ENCODE peak calls at places on chromosome 4, in seven cellular contexts. U is left ventricle myocardium inferior, A is activated T-cell treated with anti-CD3 and anti-CD28 coated beads for 4 hours, O is mammary epithelial cell, K is lung microvascular endothelial cell, H is T1000, E is EH. R is an unnamed sample.

GRCh38 chr4:84691170-84691691 is 108.3 kb downstream of the CDS1 start:
- DNase-seq in U (no peak), A (no peak), O (peak), K (peak), H (peak), E (peak), R (no peak)

GRCh38 chr4:98997176-98997575 is 1.7 kb downstream of the METAP1 start:
- DNase-seq in U (no peak), A (no peak), O (peak), K (no peak), H (no peak), E (no peak), R (no peak)

GRCh38 chr4:108624263-108625056 is 4.1 kb downstream of the RPL34 start:
- DNase-seq in U (no peak), A (no peak), O (no peak), K (no peak), H (no peak), E (no peak), R (no peak)

GRCh38 chr4:82954212-82954611 is 53.7 kb downstream of the THAP9 start:
- DNase-seq in U (no peak), A (no peak), O (no peak), K (no peak), H (no peak), E (peak), R (no peak)

GRCh38 chr4:183074288-183074990 is 24.6 kb upstream of the WWC2 start:
- DNase-seq in U (no peak), A (no peak), O (no peak), K (no peak), H (no peak), E (peak), R (peak)

GRCh38 chr4:139815646-139816601 is 150.3 kb downstream of the MGST2 start:
- DNase-seq in U (peak), A (no peak), O (no peak), K (peak), H (peak), E (peak), R (no peak)

GRCh38 chr4:16056681-16057400 is 27.0 kb downstream of the PROM1 start:
- DNase-seq in U (no peak), A (no peak), O (no peak), K (peak), H (no peak), E (no peak), R (no peak)

GRCh38 chr4:79653871-79654270 is 245.8 kb upstream of the GK2 start:
- DNase-seq in U (no peak), A (no peak), O (no peak), K (no peak), H (no peak), E (no peak), R (peak)

GRCh38 chr4:158906073-158906472 is 137.2 kb downstream of the FNIP2 start:
- DNase-seq in U (no peak), A (no peak), O (no peak), K (peak), H (no peak), E (no peak), R (no peak)

GRCh38 chr4:47499705-47500104 is 14.6 kb downstream of the ATP10D start:
- DNase-seq in U (no peak), A (no peak), O (no peak), K (no peak), H (no peak), E (peak), R (no peak)

GRCh38 chr4:184487503-184487902 is 13.2 kb upstream of the IRF2 start:
- DNase-seq in U (no peak), A (no peak), O (no peak), K (no peak), H (no peak), E (no peak), R (no peak)

GRCh38 chr4:140096483-140096861 is 57.5 kb downstream of the MAML3 start:
- DNase-seq in U (no peak), A (no peak), O (no peak), K (no peak), H (no peak), E (no peak), R (no peak)

GRCh38 chr4:140609548-140610425 is 41.0 kb upstream of the UCP1 start:
- DNase-seq in U (no peak), A (no peak), O (peak), K (peak), H (no peak), E (peak), R (peak)

GRCh38 chr4:94603170-94603747 is 151.5 kb downstream of the PDLIM5 start:
- DNase-seq in U (no peak), A (no peak), O (peak), K (peak), H (no peak), E (peak), R (peak)

GRCh38 chr4:184624972-184625554 is 24.2 kb downstream of the CASP3 start:
- DNase-seq in U (no peak), A (no peak), O (no peak), K (no peak), H (no peak), E (no peak), R (no peak)

GRCh38 chr4:102780476-102781144 is 19.8 kb upstream of the MANBA start:
- DNase-seq in U (no peak), A (no peak), O (peak), K (no peak), H (no peak), E (no peak), R (peak)

GRCh38 chr4:140955528-140956094 is 177.7 kb downstream of the RNF150 start:
- DNase-seq in U (no peak), A (no peak), O (no peak), K (no peak), H (no peak), E (peak), R (no peak)

GRCh38 chr4:173328236-173328901 is 5.8 kb downstream of the HMGB2 start:
- DNase-seq in U (no peak), A (no peak), O (no peak), K (no peak), H (no peak), E (peak), R (no peak)

GRCh38 chr4:87071401-87071800 is 136.6 kb downstream of the AFF1 start:
- DNase-seq in U (no peak), A (no peak), O (no peak), K (no peak), H (no peak), E (no peak), R (peak)

GRCh38 chr4:65865489-65865888 is 195.2 kb upstream of the EPHA5 start:
- DNase-seq in U (no peak), A (no peak), O (peak), K (peak), H (no peak), E (peak), R (peak)

GRCh38 chr4:42655921-42656735 is 777 bp downstream of the ATP8A1 start:
- DNase-seq in U (peak), A (peak), O (no peak), K (peak), H (no peak), E (peak), R (no peak)

GRCh38 chr4:158605393-158605792 is 66.3 kb downstream of the C4orf46 start:
- DNase-seq in U (no peak), A (no peak), O (no peak), K (no peak), H (no peak), E (no peak), R (no peak)

GRCh38 chr4:75555294-75556164 is at the start of gene ODAPH:
- DNase-seq in U (no peak), A (no peak), O (peak), K (no peak), H (no peak), E (peak), R (peak)

GRCh38 chr4:154466336-154466735 is 25.3 kb downstream of the DCHS2 start:
- DNase-seq in U (no peak), A (no peak), O (no peak), K (no peak), H (no peak), E (no peak), R (no peak)

GRCh38 chr4:76476606-76477005 is 41.6 kb downstream of the SHROOM3 start:
- DNase-seq in U (no peak), A (no peak), O (no peak), K (no peak), H (no peak), E (peak), R (no peak)

GRCh38 chr4:155433636-155434360 is 57.0 kb upstream of the MAP9 start:
- DNase-seq in U (no peak), A (no peak), O (peak), K (peak), H (no peak), E (peak), R (peak)

GRCh38 chr4:184936071-184936470 is 82.2 kb upstream of the HELT start:
- DNase-seq in U (no peak), A (no peak), O (no peak), K (no peak), H (no peak), E (no peak), R (no peak)

GRCh38 chr4:3489451-3489962 is 26.4 kb downstream of the DOK7 start:
- DNase-seq in U (no peak), A (no peak), O (no peak), K (no peak), H (peak), E (no peak), R (no peak)

GRCh38 chr4:97104006-97104405 is 1039.3 kb downstream of the STPG2 start:
- DNase-seq in U (no peak), A (no peak), O (peak), K (no peak), H (no peak), E (no peak), R (no peak)

GRCh38 chr4:121307441-121308327 is 73.1 kb downstream of the QRFPR start:
- DNase-seq in U (no peak), A (peak), O (peak), K (peak), H (peak), E (peak), R (peak)

GRCh38 chr4:166989886-166990285 is 244.4 kb downstream of the SPOCK3 start:
- DNase-seq in U (no peak), A (no peak), O (no peak), K (no peak), H (no peak), E (no peak), R (no peak)

GRCh38 chr4:98838528-98838927 is 90.4 kb downstream of the EIF4E start:
- DNase-seq in U (no peak), A (no peak), O (no peak), K (no peak), H (no peak), E (no peak), R (no peak)

GRCh38 chr4:186483656-186484055 is 71.7 kb downstream of the MTNR1A start:
- DNase-seq in U (no peak), A (no peak), O (no peak), K (no peak), H (no peak), E (no peak), R (no peak)

GRCh38 chr4:23324291-23324690 is 565.6 kb downstream of the PPARGC1A start:
- DNase-seq in U (no peak), A (no peak), O (peak), K (no peak), H (peak), E (no peak), R (peak)

GRCh38 chr4:113049421-113050355 is at the start of gene ANK2:
- DNase-seq in U (no peak), A (no peak), O (no peak), K (no peak), H (no peak), E (peak), R (no peak)

GRCh38 chr4:16119981-16120380 is 36.2 kb upstream of the PROM1 start:
- DNase-seq in U (no peak), A (no peak), O (no peak), K (no peak), H (no peak), E (no peak), R (no peak)

GRCh38 chr4:72366601-72367000 is 202.4 kb downstream of the ADAMTS3 start:
- DNase-seq in U (no peak), A (no peak), O (no peak), K (no peak), H (no peak), E (peak), R (peak)

GRCh38 chr4:169239236-169239905 is 31.4 kb downstream of the SH3RF1 start:
- DNase-seq in U (no peak), A (no peak), O (no peak), K (no peak), H (no peak), E (no peak), R (no peak)

GRCh38 chr4:55175779-55176231 is 50.4 kb upstream of the KDR start:
- DNase-seq in U (no peak), A (no peak), O (no peak), K (peak), H (peak), E (peak), R (peak)

GRCh38 chr4:145954924-145955339 is 16.3 kb upstream of the ZNF827 start:
- DNase-seq in U (no peak), A (no peak), O (peak), K (peak), H (peak), E (peak), R (peak)